ENCODE peak calls at places on chromosome 15, in five cellular contexts. U is IMR-90; K is astrocyte; I is CD8-positive, alpha-beta T cell; T is GM23248. V is an unnamed sample.

GRCh38 chr15:55741592-55742497 is 1.1 kb downstream of the PRTG start:
- DNase-seq in U (no peak), K (no peak), I (no peak), T (no peak), V (no peak)

GRCh38 chr15:39502048-39502447 is 78.8 kb upstream of the THBS1 start:
- DNase-seq in K (no peak), T (no peak), I (no peak), U (no peak), V (no peak)

GRCh38 chr15:56126409-56126808 is 117.3 kb downstream of the RFX7 start:
- DNase-seq in I (no peak), U (no peak), K (no peak), T (no peak), V (no peak)

GRCh38 chr15:78540955-78541743 is 905 bp downstream of the PSMA4 start:
- DNase-seq in K (no peak), I (no peak), T (peak; percentile 45), U (peak; percentile 5), V (peak; percentile 33)

GRCh38 chr15:43106486-43106829 is 620 bp upstream of the UBR1 start:
- DNase-seq in K (no peak), T (no peak), I (no peak), U (no peak), V (no peak)

GRCh38 chr15:80418892-80419537 is 14.8 kb downstream of the ARNT2 start:
- DNase-seq in T (peak; percentile 83), U (peak; percentile 72), I (no peak), K (peak; percentile 33), V (peak; percentile 37)

GRCh38 chr15:51172190-51172589 is 77.5 kb upstream of the TNFAIP8L3 start:
- DNase-seq in K (peak; percentile 56), I (no peak), T (peak; percentile 58), U (peak; percentile 24), V (no peak)

GRCh38 chr15:65979316-65979715 is 110.0 kb downstream of the RAB11A start:
- DNase-seq in I (no peak), T (peak; percentile 12), U (peak; percentile 8), K (no peak), V (no peak)

GRCh38 chr15:101451886-101452285 is 37.6 kb downstream of the PCSK6 start:
- DNase-seq in I (no peak), U (no peak), T (peak; percentile 35), K (no peak), V (no peak)

GRCh38 chr15:89442671-89443307 is 53.6 kb downstream of the RHCG start:
- DNase-seq in K (no peak), U (peak; percentile 8), I (no peak), T (peak; percentile 67), V (peak; percentile 49)

GRCh38 chr15:36251450-36251849 is 328.0 kb upstream of the CDIN1 start:
- DNase-seq in U (no peak), K (no peak), I (no peak), T (peak; percentile 4), V (no peak)

GRCh38 chr15:49247556-49248102 is 77.6 kb downstream of the GALK2 start:
- DNase-seq in U (peak; percentile 50), K (peak; percentile 49), T (peak; percentile 63), I (no peak), V (no peak)

GRCh38 chr15:46681901-46682300 is 1035.4 kb upstream of the SEMA6D start:
- DNase-seq in K (no peak), I (no peak), T (no peak), U (no peak), V (peak; percentile 22)

GRCh38 chr15:39188930-39189329 is 391.9 kb upstream of the THBS1 start:
- DNase-seq in T (peak; percentile 92), U (peak; percentile 89), I (no peak), K (peak; percentile 95), V (no peak)

GRCh38 chr15:38391186-38391585 is 62.7 kb upstream of the FAM98B start:
- DNase-seq in K (no peak), T (peak; percentile 45), I (no peak), U (peak; percentile 27), V (no peak)

GRCh38 chr15:101480613-101481380 is 8.7 kb downstream of the PCSK6 start:
- DNase-seq in U (no peak), K (no peak), I (no peak), T (no peak), V (no peak)

GRCh38 chr15:77107531-77108355 is 36.8 kb upstream of the TSPAN3 start:
- DNase-seq in K (peak; percentile 18), T (peak; percentile 56), I (no peak), U (peak; percentile 60), V (peak; percentile 63)

GRCh38 chr15:41951571-41951970 is 20.8 kb downstream of the EHD4 start:
- DNase-seq in T (no peak), K (no peak), U (no peak), I (no peak), V (no peak)

GRCh38 chr15:61946778-61947177 is 113.5 kb downstream of the VPS13C start:
- DNase-seq in U (peak; percentile 57), I (no peak), K (peak; percentile 7), T (peak; percentile 47), V (no peak)

GRCh38 chr15:86044981-86045380 is 34.7 kb upstream of the AGBL1 start:
- DNase-seq in I (no peak), T (no peak), K (no peak), U (no peak), V (no peak)

GRCh38 chr15:70323111-70323851 is 225.6 kb upstream of the TLE3 start:
- DNase-seq in I (no peak), T (peak; percentile 73), U (no peak), K (peak; percentile 63), V (no peak)

GRCh38 chr15:101401286-101401685 is 88.2 kb downstream of the PCSK6 start:
- DNase-seq in U (no peak), I (no peak), T (no peak), K (no peak), V (no peak)

GRCh38 chr15:93917181-93917580 is 314.2 kb upstream of the MCTP2 start:
- DNase-seq in U (no peak), K (no peak), T (no peak), I (no peak), V (no peak)

GRCh38 chr15:31457631-31458526 is 131.2 kb downstream of the KLF13 start:
- DNase-seq in I (no peak), U (peak; percentile 44), T (peak; percentile 95), K (peak; percentile 72), V (no peak)

DNA sequence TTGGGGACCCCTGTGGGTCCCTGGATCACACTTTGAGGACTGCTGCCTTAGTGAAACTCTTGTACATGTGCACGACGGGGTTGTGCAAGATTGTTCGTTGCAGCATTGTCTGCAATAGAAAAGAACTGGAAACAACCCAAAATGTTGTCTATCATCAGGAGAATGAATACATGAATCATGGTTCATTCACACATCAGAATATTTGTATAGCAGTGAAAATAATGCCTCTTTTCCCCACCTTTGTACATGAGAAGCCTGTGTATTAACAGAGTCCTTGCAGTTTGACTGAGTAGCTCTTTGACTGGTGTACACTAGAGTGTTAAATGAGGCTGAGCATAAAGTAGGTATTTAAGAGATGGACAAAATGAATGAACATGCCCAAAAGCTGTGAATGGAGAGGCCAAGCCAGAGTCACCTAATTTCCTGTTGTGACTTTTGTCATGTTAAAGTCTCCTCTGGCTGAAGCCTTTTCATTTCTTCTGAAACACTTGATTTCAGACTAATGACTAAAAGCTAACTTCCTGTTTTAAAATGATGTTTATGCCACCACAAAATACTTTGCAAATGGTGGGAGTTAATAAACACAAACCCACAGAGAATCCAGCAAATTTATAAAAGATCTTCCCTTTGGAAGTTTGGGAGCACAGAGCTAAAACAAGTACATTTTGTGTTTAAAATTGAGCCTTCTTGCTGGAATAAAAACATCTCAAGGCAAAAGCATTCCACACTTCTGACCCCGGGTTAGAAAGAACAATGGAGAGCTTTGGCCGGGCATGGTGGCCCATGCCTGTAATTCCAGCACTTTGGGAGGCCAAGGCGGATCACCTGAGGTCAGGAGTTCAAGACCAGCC is 20.6 kb upstream of the USP3 start:
- DNase-seq in U (no peak), I (no peak), T (no peak), K (no peak), V (no peak)
- H3K4me1 ChIP-seq in U (peaks cover 16% of the 10 kb centered on the region), I (peaks cover 69% of the 10 kb centered on the region), T (peaks cover 25% of the 10 kb centered on the region), K (peaks cover 26% of the 10 kb centered on the region), V (peaks cover 7% of the 10 kb centered on the region)

GRCh38 chr15:40755821-40756220 is 767 bp upstream of the RMDN3 start:
- DNase-seq in U (no peak), I (no peak), T (no peak), K (no peak), V (no peak)
- H3K4me1 ChIP-seq in U (peaks cover 1% of the 10 kb centered on the region), I (peaks cover 6% of the 10 kb centered on the region), T (no peaks in the 10 kb centered on the region), K (peaks cover 8% of the 10 kb centered on the region), V (peaks cover 2% of the 10 kb centered on the region)

GRCh38 chr15:67114846-67115521 is 49.6 kb downstream of the SMAD3 start:
- DNase-seq in U (peak; percentile 56), T (peak; percentile 46), K (no peak), I (no peak), V (no peak)
- H3K4me1 ChIP-seq in U (peaks cover 60% of the 10 kb centered on the region), T (peaks cover 53% of the 10 kb centered on the region), K (peaks cover 35% of the 10 kb centered on the region), I (peaks cover 52% of the 10 kb centered on the region), V (peaks cover 30% of the 10 kb centered on the region)

GRCh38 chr15:64466408-64467116 is 6.2 kb downstream of the ZNF609 start:
- DNase-seq in U (no peak), T (no peak), I (no peak), K (no peak), V (no peak)
- H3K4me1 ChIP-seq in U (peaks cover 10% of the 10 kb centered on the region), T (peaks cover 26% of the 10 kb centered on the region), I (peaks cover 63% of the 10 kb centered on the region), K (peaks cover 17% of the 10 kb centered on the region), V (peaks cover 33% of the 10 kb centered on the region)

GRCh38 chr15:75161106-75161505 is 40.6 kb upstream of the C15orf39 start:
- DNase-seq in I (no peak), T (no peak), U (no peak), K (no peak), V (no peak)

GRCh38 chr15:75158402-75158801 is 43.3 kb upstream of the C15orf39 start:
- DNase-seq in K (no peak), T (no peak), U (no peak), I (no peak), V (no peak)

GRCh38 chr15:75156306-75157215 is 45.1 kb upstream of the C15orf39 start:
- DNase-seq in I (no peak), U (no peak), K (no peak), T (no peak), V (no peak)

GRCh38 chr15:75161788-75162414 is 39.8 kb upstream of the C15orf39 start:
- DNase-seq in K (no peak), T (peak; percentile 64), I (no peak), U (no peak), V (no peak)

DNA sequence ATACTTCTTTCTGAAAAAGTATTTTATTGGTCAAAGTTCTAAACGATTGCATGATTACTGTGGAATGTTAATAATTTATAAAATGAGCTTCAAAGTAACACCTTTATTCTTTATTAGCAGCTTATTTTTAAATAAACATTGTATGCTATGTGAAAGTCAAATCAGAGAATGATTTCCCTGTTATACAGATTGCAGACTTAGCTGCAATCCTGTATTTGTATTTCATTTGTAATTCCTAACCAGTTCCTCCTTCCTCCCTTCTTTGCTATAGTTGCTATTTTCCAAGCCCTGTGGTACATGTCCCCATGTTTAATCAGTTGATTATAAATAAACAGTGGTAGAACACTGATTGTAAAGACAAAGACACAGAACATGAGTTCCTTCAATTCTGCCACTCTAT is 42.4 kb upstream of the C15orf39 start:
- DNase-seq in T (no peak), I (no peak), U (no peak), K (no peak), V (no peak)
- H3K4me1 ChIP-seq in T (no peaks in the 10 kb centered on the region), I (no peaks in the 10 kb centered on the region), U (no peaks in the 10 kb centered on the region), K (no peaks in the 10 kb centered on the region), V (no peaks in the 10 kb centered on the region)

GRCh38 chr15:57597431-57597830 is 5.7 kb downstream of the MYZAP start:
- DNase-seq in U (no peak), I (no peak), K (no peak), T (no peak), V (no peak)
- H3K4me1 ChIP-seq in U (no peaks in the 10 kb centered on the region), I (no peaks in the 10 kb centered on the region), K (no peaks in the 10 kb centered on the region), T (no peaks in the 10 kb centered on the region), V (no peaks in the 10 kb centered on the region)

GRCh38 chr15:52230073-52230472 is 38.9 kb upstream of the GNB5 start:
- DNase-seq in I (no peak), T (no peak), U (no peak), K (no peak), V (no peak)
- H3K4me1 ChIP-seq in I (peaks cover 25% of the 10 kb centered on the region), T (peaks cover 18% of the 10 kb centered on the region), U (peaks cover 5% of the 10 kb centered on the region), K (no peaks in the 10 kb centered on the region), V (no peaks in the 10 kb centered on the region)

V was measured in small intestine.